ENCODE peak calls at places on chromosomes 11 and 22, in four cellular contexts. Q is psoas muscle, C is upper lobe of left lung, Z is dorsolateral prefrontal cortex. H is an unnamed sample.

GRCh38 chr22:45502215-45503070 is at the start of gene FBLN1:
- DNase-seq in Q (peak; percentile 67), C (peak; percentile 91), Z (no peak), H (no peak)

GRCh38 chr11:118694771-118695170 is 15.3 kb upstream of the TREH start:
- DNase-seq in Q (no peak), C (peak; percentile 61), Z (no peak), H (no peak)

GRCh38 chr11:91124363-91124762 is 901.5 kb upstream of the CHORDC1 start:
- DNase-seq in Q (no peak), C (no peak), Z (no peak), H (no peak)

GRCh38 chr11:110430267-110431211 is 791 bp downstream of the FDX1 start:
- DNase-seq in Q (no peak), C (no peak), Z (peak; percentile 39), H (peak; percentile 55)

GRCh38 chr11:8221917-8222316 is 41.8 kb downstream of the LMO1 start:
- DNase-seq in Q (no peak), C (no peak), Z (no peak), H (no peak)

GRCh38 chr11:64750361-64751054 is 6.6 kb upstream of the RASGRP2 start:
- DNase-seq in Q (peak; percentile 7), C (no peak), Z (no peak), H (no peak)

GRCh38 chr11:116502641-116503061 is 270.1 kb downstream of the BUD13 start:
- DNase-seq in Q (peak; percentile 26), C (peak; percentile 48), Z (no peak), H (peak; percentile 4)

GRCh38 chr11:62444271-62444833 is 25.5 kb downstream of the SCGB1A1 start:
- DNase-seq in Q (peak; percentile 74), C (peak; percentile 88), Z (peak; percentile 44), H (peak; percentile 64)

GRCh38 chr11:130470832-130471706 is 22.6 kb downstream of the ADAMTS15 start:
- DNase-seq in Q (no peak), C (peak; percentile 40), Z (no peak), H (no peak)

GRCh38 chr22:46878549-46878948 is 116.1 kb downstream of the TBC1D22A start:
- DNase-seq in Q (no peak), C (no peak), Z (no peak), H (no peak)

GRCh38 chr22:50261615-50262459 is at the start of gene MAPK12:
- DNase-seq in Q (peak; percentile 69), C (peak; percentile 89), Z (no peak), H (no peak)

GRCh38 chr22:44151661-44152060 is 29.1 kb upstream of the PARVG start:
- DNase-seq in Q (no peak), C (no peak), Z (no peak), H (no peak)

GRCh38 chr11:62664405-62665074 is 470 bp downstream of the C11orf98 start:
- DNase-seq in Q (no peak), C (no peak), Z (peak; percentile 53), H (no peak)

GRCh38 chr11:20670932-20671403 is 1.6 kb downstream of the NELL1 start:
- DNase-seq in Q (no peak), C (peak; percentile 4), Z (peak; percentile 48), H (no peak)

GRCh38 chr22:27399161-27399560 is 402.4 kb downstream of the MN1 start:
- DNase-seq in Q (no peak), C (no peak), Z (peak; percentile 46), H (no peak)

GRCh38 chr11:62835336-62835735 is 2.7 kb upstream of the TEX54 start:
- DNase-seq in Q (no peak), C (no peak), Z (no peak), H (no peak)

GRCh38 chr11:129195682-129196081 is 3.6 kb upstream of the ARHGAP32 start:
- DNase-seq in Q (no peak), C (no peak), Z (no peak), H (no peak)

GRCh38 chr11:44659641-44660040 is 67.1 kb upstream of the TSPAN18 start:
- DNase-seq in Q (peak; percentile 21), C (no peak), Z (peak; percentile 39), H (no peak)

DNA sequence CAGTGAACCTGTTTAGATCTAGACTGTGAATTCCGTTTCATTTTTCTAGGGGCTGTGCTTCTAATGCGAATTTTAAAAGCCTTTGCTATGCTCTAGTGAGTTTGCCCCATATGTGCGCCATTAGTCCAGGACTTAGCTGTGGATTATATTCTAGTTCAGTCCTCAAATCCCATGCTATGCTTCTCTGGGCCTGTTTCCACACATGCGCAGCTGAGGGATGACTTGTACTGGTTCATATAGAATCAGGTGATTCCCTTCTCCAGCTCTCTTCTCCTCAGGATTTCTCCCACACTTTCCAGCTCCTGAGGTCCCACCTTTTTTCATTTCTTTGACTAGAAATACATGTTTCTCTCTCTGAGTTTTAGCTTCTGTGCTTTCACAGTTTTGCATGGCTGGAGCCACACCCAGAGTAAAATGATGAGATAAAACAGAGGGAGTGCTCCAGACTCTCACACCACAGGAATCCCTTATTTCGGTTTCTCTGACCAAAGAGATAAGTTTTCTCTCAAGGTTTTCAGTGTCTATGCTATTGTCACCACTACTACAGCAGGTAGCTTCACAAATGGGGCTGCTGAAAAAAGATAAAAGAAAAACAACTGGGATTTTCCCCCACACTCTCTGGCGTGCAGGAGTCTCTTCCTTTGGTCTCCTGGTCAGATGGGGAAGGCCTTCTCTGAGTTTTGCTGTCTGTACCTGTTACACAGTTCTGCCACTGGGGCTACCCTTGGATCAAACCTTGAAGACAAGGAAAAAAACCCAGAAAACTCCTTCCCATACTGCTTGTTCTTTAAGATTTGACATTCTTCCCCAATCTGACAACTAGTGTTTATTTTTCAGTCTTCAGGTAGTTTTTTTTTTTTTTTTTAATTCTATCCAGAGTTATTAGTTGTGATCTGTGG is 96.2 kb upstream of the TEAD1 start:
- DNase-seq in Q (no peak), C (no peak), Z (no peak), H (no peak)
- H3K27ac ChIP-seq in Q (no peak overlapping the region), C (no peak overlapping the region), Z (no peak overlapping the region), H (no peak overlapping the region)

GRCh38 chr11:3119141-3119821 is 45.8 kb downstream of the OSBPL5 start:
- DNase-seq in Q (no peak), C (peak; percentile 41), Z (peak; percentile 24), H (no peak)
- H3K27ac ChIP-seq in Q (no peak overlapping the region), C (no peak overlapping the region), Z (no peak overlapping the region), H (no peak overlapping the region)

DNA sequence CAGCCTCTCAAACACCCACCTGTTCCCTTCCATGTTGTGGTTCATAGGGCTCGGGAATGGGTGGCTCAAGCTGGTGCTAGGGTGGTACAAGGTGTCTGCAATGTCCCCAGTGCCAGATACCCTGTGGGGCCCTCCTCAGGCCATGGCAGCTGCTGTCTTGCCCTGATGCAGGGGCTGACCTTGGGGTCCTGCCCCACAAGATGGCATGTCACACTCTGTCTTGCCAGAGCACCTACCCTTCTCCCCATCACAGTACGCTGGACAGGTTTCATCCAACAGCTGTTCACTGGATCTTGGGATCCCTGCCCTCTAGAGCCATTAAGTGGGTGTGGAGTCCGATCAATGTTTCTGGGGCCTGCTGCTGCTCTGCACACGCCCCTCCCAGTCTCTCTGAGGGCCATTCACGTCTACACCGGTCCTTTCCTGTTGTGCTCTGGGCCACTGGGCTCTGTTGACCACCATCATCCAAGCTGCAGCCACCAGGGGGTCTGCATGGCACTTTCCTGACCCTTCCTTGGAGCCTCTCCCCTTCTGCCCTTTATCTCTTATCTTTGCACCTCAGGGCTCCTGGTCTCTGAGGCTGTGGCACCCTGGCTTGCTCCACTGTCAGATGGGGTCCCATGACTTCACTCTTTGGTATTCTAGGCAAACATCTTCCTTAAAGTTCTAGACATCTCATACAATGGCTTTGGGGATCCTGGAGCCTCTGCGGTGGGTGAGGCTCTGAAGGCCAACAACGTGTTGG is 7.1 kb downstream of the LRRC74B start:
- DNase-seq in Q (no peak), C (no peak), Z (no peak), H (no peak)
- H3K27ac ChIP-seq in Q (no peak overlapping the region), C (no peak overlapping the region), Z (no peak overlapping the region), H (no peak overlapping the region)

GRCh38 chr22:48900626-48901025 is 927.0 kb downstream of the BRD1 start:
- DNase-seq in Q (no peak), C (no peak), Z (no peak), H (no peak)

GRCh38 chr22:48899523-48900326 is 927.9 kb downstream of the BRD1 start:
- DNase-seq in Q (no peak), C (no peak), Z (no peak), H (no peak)

GRCh38 chr22:48901324-48901723 is 926.3 kb downstream of the BRD1 start:
- DNase-seq in Q (no peak), C (no peak), Z (no peak), H (no peak)

GRCh38 chr22:48898524-48899377 is 928.9 kb downstream of the BRD1 start:
- DNase-seq in Q (no peak), C (no peak), Z (no peak), H (no peak)

GRCh38 chr22:48900327-48900597 is 927.4 kb downstream of the BRD1 start:
- DNase-seq in Q (no peak), C (no peak), Z (no peak), H (no peak)
- H3K27ac ChIP-seq in Q (no peak overlapping the region), C (no peak overlapping the region), Z (no peak overlapping the region), H (no peak overlapping the region)

GRCh38 chr22:21092797-21093554 is 47.2 kb downstream of the LRRC74B start:
- DNase-seq in Q (no peak), C (no peak), Z (no peak), H (no peak)
- H3K27ac ChIP-seq in Q (no peak overlapping the region), C (no peak overlapping the region), Z (no peak overlapping the region), H (no peak overlapping the region)

GRCh38 chr22:39434243-39434653 is 22.6 kb upstream of the MGAT3 start:
- DNase-seq in Q (peak; percentile 64), C (peak; percentile 58), Z (peak; percentile 87), H (no peak)
- H3K27ac ChIP-seq in Q (peak overlapping the region; percentile 85), C (no peak overlapping the region), Z (peak overlapping the region; percentile 93), H (peak overlapping the region; percentile 91)

GRCh38 chr22:36306227-36306626 is 53.3 kb downstream of the APOL1 start:
- DNase-seq in Q (no peak), C (no peak), Z (no peak), H (no peak)

GRCh38 chr22:36304429-36304828 is 51.5 kb downstream of the APOL1 start:
- DNase-seq in Q (no peak), C (no peak), Z (no peak), H (no peak)

GRCh38 chr22:36303874-36304273 is 50.9 kb downstream of the APOL1 start:
- DNase-seq in Q (no peak), C (no peak), Z (no peak), H (no peak)

GRCh38 chr22:36303115-36303467 is 50.2 kb downstream of the APOL1 start:
- DNase-seq in Q (no peak), C (no peak), Z (no peak), H (no peak)

GRCh38 chr22:36305813-36306212 is 52.9 kb downstream of the APOL1 start:
- DNase-seq in Q (no peak), C (no peak), Z (no peak), H (no peak)
- H3K27ac ChIP-seq in Q (no peak overlapping the region), C (no peak overlapping the region), Z (no peak overlapping the region), H (no peak overlapping the region)

DNA sequence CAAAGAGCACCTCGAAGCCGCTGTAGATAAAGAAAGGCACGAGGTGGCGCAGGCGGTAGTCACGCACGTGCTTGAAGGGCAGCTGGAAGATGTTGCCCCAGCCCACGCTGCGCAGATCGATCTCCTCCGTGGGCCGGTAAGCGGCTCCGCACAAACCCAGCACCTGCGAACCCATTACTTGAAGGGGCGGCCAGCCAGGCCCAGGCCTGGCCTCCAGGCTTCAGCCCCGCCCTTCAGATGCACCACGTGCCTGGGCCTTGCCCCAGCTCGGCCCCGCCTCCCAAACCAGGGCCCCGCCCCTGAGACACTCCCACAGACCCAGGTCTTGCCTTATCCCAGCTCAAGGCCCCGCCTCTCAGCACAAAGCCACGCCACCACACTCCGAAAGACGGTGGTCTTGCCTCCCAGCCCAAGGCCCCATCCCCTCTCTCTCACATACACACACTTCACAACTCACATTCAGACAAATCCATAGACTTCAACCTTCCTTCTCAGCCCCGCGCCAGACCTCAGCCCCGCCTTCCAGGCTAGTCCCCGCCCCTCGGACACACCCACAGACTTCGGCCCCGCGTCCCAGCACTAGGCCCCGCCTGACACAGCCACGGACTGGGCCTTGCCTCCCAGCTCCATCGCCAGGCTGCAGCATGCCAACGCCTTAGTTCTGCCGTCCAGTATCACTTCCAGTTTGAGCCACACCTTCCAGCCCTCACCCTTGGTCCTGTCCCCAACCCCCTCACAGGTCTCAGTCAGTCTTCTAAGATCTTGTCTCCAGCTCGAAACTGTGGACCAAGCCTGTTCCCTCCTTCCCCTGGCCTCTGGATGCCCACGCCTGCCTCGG is 7.1 kb downstream of the UNC93B1 start:
- DNase-seq in Q (peak; percentile 63), C (peak; percentile 94), Z (no peak), H (no peak)
- H3K27ac ChIP-seq in Q (no peak overlapping the region), C (no peak overlapping the region), Z (no peak overlapping the region), H (no peak overlapping the region)